ENCODE peak calls at places on chromosomes 5 and 9, in seven cellular contexts. F, I, G, D, T, K and E are unnamed samples.

GRCh38 chr5:134119720-134120119 is 5.2 kb downstream of the TCF7 start:
- DNase-seq in D (no peak), G (no peak), F (no peak), I (no peak), T (no peak), K (no peak), E (no peak)

GRCh38 chr5:8905021-8905420 is 640.9 kb downstream of the SEMA5A start:
- DNase-seq in T (no peak), K (peak), I (no peak), G (peak), F (no peak), D (no peak), E (no peak)

GRCh38 chr5:52859619-52860018 is 71.9 kb downstream of the ITGA1 start:
- DNase-seq in T (no peak), I (no peak), D (peak), K (peak), F (no peak), G (no peak), E (no peak)

GRCh38 chr9:133347515-133347984 is 381 bp downstream of the MED22 start:
- DNase-seq in T (no peak), G (no peak), D (no peak), F (peak), K (no peak), I (peak), E (peak)

GRCh38 chr9:105557804-105558610 is at the start of gene FKTN:
- DNase-seq in D (peak), K (peak), T (peak), F (peak), G (peak), I (peak), E (peak)

GRCh38 chr5:170482511-170482910 is 21.3 kb upstream of the KCNIP1 start:
- DNase-seq in K (no peak), T (no peak), I (no peak), G (no peak), F (no peak), D (no peak), E (no peak)

GRCh38 chr9:130206579-130206978 is 34.4 kb downstream of the NCS1 start:
- DNase-seq in D (no peak), I (no peak), T (no peak), F (no peak), G (no peak), K (no peak), E (no peak)

GRCh38 chr9:17401858-17402257 is 177.0 kb upstream of the SH3GL2 start:
- DNase-seq in F (no peak), G (no peak), I (no peak), D (no peak), T (no peak), K (no peak), E (no peak)

GRCh38 chr9:126947529-126947928 is 32.9 kb downstream of the RALGPS1 start:
- DNase-seq in K (no peak), F (peak), G (no peak), D (no peak), I (no peak), T (no peak), E (no peak)

GRCh38 chr9:116189683-116190082 is 36.1 kb downstream of the PAPPA start:
- DNase-seq in D (no peak), I (peak), K (no peak), T (no peak), G (no peak), F (no peak), E (peak)

GRCh38 chr9:108786322-108786721 is 69.5 kb downstream of the ACTL7B start:
- DNase-seq in G (no peak), K (no peak), D (no peak), I (no peak), T (no peak), F (no peak), E (no peak)

GRCh38 chr9:131837316-131837715 is 97.4 kb upstream of the RAPGEF1 start:
- DNase-seq in G (no peak), K (no peak), I (peak), T (no peak), F (no peak), D (no peak), E (no peak)
- TF ChIP-seq CTCF in G (no peak), K (peak), I (peak), T (no peak), F (peak), D (peak), E (no peak)

DNA sequence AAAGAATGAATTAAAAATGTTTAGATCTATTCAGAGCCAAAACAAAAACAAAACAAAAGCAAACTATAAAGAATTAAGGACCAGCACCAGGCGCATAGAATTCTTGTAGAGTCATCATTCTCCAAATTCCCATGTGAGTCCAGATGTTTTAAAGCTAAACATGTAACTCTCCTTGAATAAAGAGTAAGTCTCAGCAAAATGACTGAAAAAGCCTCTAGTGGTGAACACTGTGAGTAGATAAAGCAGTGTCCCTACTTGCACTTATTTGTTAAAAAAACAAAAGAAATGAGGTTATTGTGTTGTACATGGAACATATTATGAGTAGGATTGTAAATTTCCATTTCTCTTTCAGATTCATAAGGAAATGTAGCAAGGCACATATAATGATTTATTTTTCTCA is 44.0 kb downstream of the NNT start:
- DNase-seq in K (no peak), T (no peak), G (no peak), D (no peak), F (no peak), I (no peak), E (no peak)
- TF ChIP-seq CTCF in K (peak), T (no peak), G (no peak), D (no peak), F (no peak), I (no peak), E (no peak)

GRCh38 chr5:112529525-112529924 is 110.4 kb upstream of the EPB41L4A start:
- DNase-seq in G (no peak), K (no peak), I (no peak), D (no peak), F (peak), T (no peak), E (no peak)
- TF ChIP-seq CTCF in G (no peak), K (no peak), I (peak), D (peak), F (peak), T (peak), E (peak)

DNA sequence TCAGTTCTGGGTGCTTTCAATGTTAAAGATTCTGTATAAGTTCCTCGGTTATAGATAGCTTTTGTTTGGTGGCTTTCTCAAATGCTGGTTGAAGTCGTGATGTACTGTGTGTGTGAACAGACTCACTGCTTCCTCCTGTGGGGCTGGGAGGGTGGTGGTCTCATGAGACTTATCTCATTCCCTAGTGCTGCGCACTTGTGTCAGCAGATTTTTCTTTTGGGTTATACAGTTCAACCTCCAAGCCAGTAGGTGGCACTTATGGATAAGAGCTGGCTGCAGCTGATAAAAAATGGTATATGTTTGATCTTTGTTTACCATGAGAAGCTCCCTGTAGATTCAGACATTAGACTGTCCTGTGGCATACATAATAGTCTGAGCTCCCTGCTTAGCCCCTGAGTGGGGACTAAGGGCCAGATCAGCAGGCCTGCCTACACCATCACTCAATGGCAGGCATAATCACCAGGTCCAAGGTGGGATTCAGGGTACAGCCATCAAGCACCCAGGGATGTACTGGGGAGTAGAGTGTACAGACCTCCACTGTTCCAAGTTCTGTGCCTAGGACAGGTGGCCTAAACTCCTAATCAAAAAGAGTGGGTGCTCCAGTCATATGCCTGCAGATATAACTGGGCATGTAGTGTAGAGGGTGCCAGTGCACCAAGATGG is 174.2 kb downstream of the OXCT1 start:
- DNase-seq in F (peak), I (no peak), D (no peak), G (no peak), T (no peak), K (no peak), E (no peak)
- TF ChIP-seq CTCF in F (peak), I (no peak), D (peak), G (peak), T (no peak), K (peak), E (peak)

DNA sequence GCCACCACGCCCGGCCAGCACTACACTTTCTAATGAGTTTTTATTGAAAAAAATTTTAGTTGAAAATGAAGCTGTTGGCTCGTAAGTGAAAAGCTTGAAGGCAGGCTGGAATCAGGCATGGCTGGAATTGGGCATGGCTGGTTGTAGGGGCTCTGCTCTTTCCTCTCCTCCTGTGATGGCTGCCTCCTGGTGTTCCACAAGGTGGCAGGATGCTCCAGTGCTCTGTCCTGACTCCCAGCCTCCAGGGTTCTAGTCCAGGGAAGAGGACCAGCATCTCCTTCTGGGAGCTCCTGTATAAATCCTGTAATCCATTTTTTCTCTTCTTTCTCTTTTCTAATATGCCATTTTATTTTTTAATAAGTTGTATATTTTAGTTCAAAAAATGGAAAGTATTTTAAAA is 57.2 kb upstream of the DHFR start:
- DNase-seq in F (peak), I (no peak), K (no peak), T (no peak), D (no peak), G (peak), E (no peak)
- TF ChIP-seq CTCF in F (peak), I (no peak), K (peak), T (no peak), D (peak), G (peak), E (peak)